ENCODE peak calls at places on chromosome 1, in nine cellular contexts. One of them, this sample, is unnamed.

GRCh38 chr1:233496940-233497456 is 116.9 kb upstream of the KCNK1 start:
- DNase-seq in cardiac fibroblast: no peak
- DNase-seq in A549: no peak
- DNase-seq in IMR-90: no peak
- DNase-seq in AG09309: no peak
- DNase-seq in cardiac muscle cell: no peak
- DNase-seq in HFF-Myc: no peak
- DNase-seq in fibroblast of lung: no peak
- DNase-seq in osteoblast: no peak
- DNase-seq in this sample: no peak

GRCh38 chr1:156656779-156657160 is 14.9 kb downstream of the BCAN start:
- DNase-seq in cardiac muscle cell: no peak
- DNase-seq in A549: no peak
- DNase-seq in cardiac fibroblast: no peak
- DNase-seq in osteoblast: no peak
- DNase-seq in AG09309: no peak
- DNase-seq in IMR-90: no peak
- DNase-seq in fibroblast of lung: no peak
- DNase-seq in HFF-Myc: no peak
- DNase-seq in this sample: no peak

GRCh38 chr1:82565546-82565945 is 764.8 kb downstream of the ADGRL2 start:
- DNase-seq in cardiac muscle cell: peak; percentile 3
- DNase-seq in AG09309: peak; percentile 31
- DNase-seq in fibroblast of lung: peak; percentile 92
- DNase-seq in HFF-Myc: peak; percentile 1
- DNase-seq in osteoblast: peak; percentile 62
- DNase-seq in IMR-90: peak; percentile 1
- DNase-seq in A549: no peak
- DNase-seq in cardiac fibroblast: peak; percentile 75
- DNase-seq in this sample: peak; percentile 93

GRCh38 chr1:16981269-16981849 is 939 bp upstream of the MFAP2 start:
- DNase-seq in cardiac fibroblast: peak; percentile 96
- DNase-seq in cardiac muscle cell: no peak
- DNase-seq in IMR-90: peak; percentile 92
- DNase-seq in fibroblast of lung: peak; percentile 96
- DNase-seq in HFF-Myc: no peak
- DNase-seq in A549: no peak
- DNase-seq in AG09309: peak; percentile 78
- DNase-seq in osteoblast: peak; percentile 100
- DNase-seq in this sample: peak; percentile 70

GRCh38 chr1:215911406-215911968 is 344.4 kb downstream of the KCTD3 start:
- DNase-seq in IMR-90: peak; percentile 52
- DNase-seq in osteoblast: no peak
- DNase-seq in AG09309: no peak
- DNase-seq in cardiac fibroblast: peak; percentile 29
- DNase-seq in fibroblast of lung: peak; percentile 23
- DNase-seq in cardiac muscle cell: no peak
- DNase-seq in A549: peak; percentile 2
- DNase-seq in HFF-Myc: no peak
- DNase-seq in this sample: peak; percentile 42

GRCh38 chr1:205842177-205842576 is 7.8 kb downstream of the PM20D1 start:
- DNase-seq in HFF-Myc: no peak
- DNase-seq in AG09309: no peak
- DNase-seq in A549: no peak
- DNase-seq in fibroblast of lung: no peak
- DNase-seq in osteoblast: no peak
- DNase-seq in cardiac fibroblast: no peak
- DNase-seq in IMR-90: no peak
- DNase-seq in cardiac muscle cell: peak; percentile 60
- DNase-seq in this sample: no peak

GRCh38 chr1:190436615-190437014 is 41.0 kb downstream of the BRINP3 start:
- DNase-seq in osteoblast: no peak
- DNase-seq in A549: peak; percentile 57
- DNase-seq in cardiac fibroblast: peak; percentile 16
- DNase-seq in IMR-90: peak; percentile 63
- DNase-seq in AG09309: no peak
- DNase-seq in HFF-Myc: peak; percentile 9
- DNase-seq in cardiac muscle cell: no peak
- DNase-seq in fibroblast of lung: peak; percentile 36
- DNase-seq in this sample: peak; percentile 72

GRCh38 chr1:79744746-79745145 is 738.2 kb upstream of the ADGRL4 start:
- DNase-seq in AG09309: no peak
- DNase-seq in cardiac fibroblast: no peak
- DNase-seq in IMR-90: no peak
- DNase-seq in fibroblast of lung: no peak
- DNase-seq in osteoblast: no peak
- DNase-seq in cardiac muscle cell: no peak
- DNase-seq in A549: no peak
- DNase-seq in HFF-Myc: no peak
- DNase-seq in this sample: no peak

GRCh38 chr1:2047749-2048729 is 2.2 kb upstream of the PRKCZ start:
- DNase-seq in A549: no peak
- DNase-seq in fibroblast of lung: no peak
- DNase-seq in AG09309: no peak
- DNase-seq in HFF-Myc: no peak
- DNase-seq in cardiac muscle cell: no peak
- DNase-seq in IMR-90: no peak
- DNase-seq in osteoblast: no peak
- DNase-seq in cardiac fibroblast: no peak
- DNase-seq in this sample: no peak
- TF ChIP-seq CTCF in A549: no peak
- TF ChIP-seq CTCF in fibroblast of lung: no peak
- TF ChIP-seq CTCF in AG09309: no peak
- TF ChIP-seq CTCF in HFF-Myc: no peak
- TF ChIP-seq CTCF in cardiac muscle cell: no peak
- TF ChIP-seq CTCF in IMR-90: no peak
- TF ChIP-seq CTCF in osteoblast: no peak
- TF ChIP-seq CTCF in cardiac fibroblast: no peak
- TF ChIP-seq CTCF in this sample: no peak

DNA sequence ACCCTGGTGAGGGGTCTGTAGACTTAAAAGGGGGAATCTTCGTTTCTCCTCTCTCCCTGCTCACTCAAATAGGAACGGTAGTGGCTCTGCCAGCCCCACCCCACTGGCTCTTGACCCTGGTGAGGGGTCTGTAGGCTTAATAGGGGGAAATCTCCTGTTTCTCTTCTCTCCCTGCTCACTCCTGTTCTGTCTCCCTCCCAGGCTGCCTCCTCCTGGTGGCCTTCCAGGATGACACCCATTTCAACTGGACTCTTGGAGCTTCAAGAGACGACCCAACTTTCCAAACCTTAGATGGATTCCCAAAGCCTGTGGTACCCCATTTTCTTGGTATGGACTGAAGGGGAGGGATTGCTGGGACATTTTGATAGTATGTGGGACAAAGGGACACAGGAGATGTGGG is 1.4 kb upstream of the EPHB2 start:
- DNase-seq in cardiac fibroblast: peak; percentile 10
- DNase-seq in HFF-Myc: no peak
- DNase-seq in AG09309: no peak
- DNase-seq in IMR-90: no peak
- DNase-seq in A549: peak; percentile 30
- DNase-seq in osteoblast: no peak
- DNase-seq in cardiac muscle cell: no peak
- DNase-seq in fibroblast of lung: no peak
- DNase-seq in this sample: no peak
- TF ChIP-seq CTCF in cardiac fibroblast: peak; percentile 21
- TF ChIP-seq CTCF in HFF-Myc: peak; percentile 54
- TF ChIP-seq CTCF in AG09309: peak; percentile 23
- TF ChIP-seq CTCF in IMR-90: peak; percentile 38
- TF ChIP-seq CTCF in A549: peak; percentile 17
- TF ChIP-seq CTCF in osteoblast: peak; percentile 27
- TF ChIP-seq CTCF in cardiac muscle cell: peak; percentile 28
- TF ChIP-seq CTCF in fibroblast of lung: peak; percentile 45
- TF ChIP-seq CTCF in this sample: peak; percentile 17

GRCh38 chr1:228463559-228464455 is 23.4 kb upstream of the RNF187 start:
- DNase-seq in osteoblast: no peak
- DNase-seq in cardiac fibroblast: peak; percentile 20
- DNase-seq in fibroblast of lung: no peak
- DNase-seq in cardiac muscle cell: no peak
- DNase-seq in AG09309: no peak
- DNase-seq in IMR-90: peak; percentile 4
- DNase-seq in A549: peak; percentile 83
- DNase-seq in HFF-Myc: no peak
- DNase-seq in this sample: peak; percentile 29
- TF ChIP-seq CTCF in osteoblast: no peak
- TF ChIP-seq CTCF in cardiac fibroblast: peak; percentile 1
- TF ChIP-seq CTCF in fibroblast of lung: no peak
- TF ChIP-seq CTCF in cardiac muscle cell: peak; percentile 15
- TF ChIP-seq CTCF in AG09309: no peak
- TF ChIP-seq CTCF in IMR-90: no peak
- TF ChIP-seq CTCF in A549: peak; percentile 18
- TF ChIP-seq CTCF in HFF-Myc: peak; percentile 5
- TF ChIP-seq CTCF in this sample: no peak

DNA sequence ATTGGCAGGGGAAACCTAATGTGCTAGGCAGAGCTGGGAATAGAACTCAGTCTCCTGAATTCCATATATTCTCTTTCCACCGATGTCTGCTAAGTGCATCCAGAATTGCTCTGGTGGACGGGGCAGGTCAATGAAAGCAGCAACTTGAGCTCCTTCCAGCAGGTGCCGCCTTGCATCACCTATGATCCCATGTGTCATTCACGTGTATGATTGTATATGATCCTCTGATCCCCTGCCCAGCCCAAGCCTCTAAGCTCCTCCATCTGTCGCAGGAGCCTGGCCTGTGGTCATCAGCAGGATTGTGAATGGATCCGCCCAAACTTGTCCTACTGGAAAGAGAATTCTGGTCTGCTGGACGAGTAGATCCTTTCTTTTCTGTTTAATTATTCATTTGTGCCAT is 13.1 kb downstream of the ACTA1 start:
- DNase-seq in cardiac fibroblast: no peak
- DNase-seq in IMR-90: no peak
- DNase-seq in fibroblast of lung: no peak
- DNase-seq in HFF-Myc: no peak
- DNase-seq in osteoblast: no peak
- DNase-seq in AG09309: no peak
- DNase-seq in A549: peak; percentile 34
- DNase-seq in cardiac muscle cell: no peak
- DNase-seq in this sample: peak; percentile 64
- TF ChIP-seq CTCF in cardiac fibroblast: no peak
- TF ChIP-seq CTCF in IMR-90: no peak
- TF ChIP-seq CTCF in fibroblast of lung: no peak
- TF ChIP-seq CTCF in HFF-Myc: no peak
- TF ChIP-seq CTCF in osteoblast: no peak
- TF ChIP-seq CTCF in AG09309: no peak
- TF ChIP-seq CTCF in A549: no peak
- TF ChIP-seq CTCF in cardiac muscle cell: no peak
- TF ChIP-seq CTCF in this sample: peak; percentile 16

GRCh38 chr1:209589863-209590262 is 6.3 kb downstream of the CAMK1G start:
- DNase-seq in A549: no peak
- DNase-seq in osteoblast: no peak
- DNase-seq in cardiac muscle cell: no peak
- DNase-seq in cardiac fibroblast: no peak
- DNase-seq in fibroblast of lung: no peak
- DNase-seq in HFF-Myc: no peak
- DNase-seq in IMR-90: no peak
- DNase-seq in AG09309: no peak
- DNase-seq in this sample: no peak
- TF ChIP-seq CTCF in A549: no peak
- TF ChIP-seq CTCF in osteoblast: no peak
- TF ChIP-seq CTCF in cardiac muscle cell: no peak
- TF ChIP-seq CTCF in cardiac fibroblast: no peak
- TF ChIP-seq CTCF in fibroblast of lung: no peak
- TF ChIP-seq CTCF in HFF-Myc: no peak
- TF ChIP-seq CTCF in IMR-90: no peak
- TF ChIP-seq CTCF in AG09309: no peak
- TF ChIP-seq CTCF in this sample: no peak

GRCh38 chr1:203148127-203148526 is 20.6 kb downstream of the ADORA1 start:
- DNase-seq in A549: no peak
- DNase-seq in fibroblast of lung: no peak
- DNase-seq in cardiac fibroblast: no peak
- DNase-seq in osteoblast: peak; percentile 41
- DNase-seq in HFF-Myc: no peak
- DNase-seq in cardiac muscle cell: no peak
- DNase-seq in IMR-90: no peak
- DNase-seq in AG09309: no peak
- DNase-seq in this sample: peak; percentile 68
- TF ChIP-seq CTCF in A549: peak; percentile 5
- TF ChIP-seq CTCF in fibroblast of lung: peak; percentile 28
- TF ChIP-seq CTCF in cardiac fibroblast: peak; percentile 23
- TF ChIP-seq CTCF in osteoblast: peak; percentile 33
- TF ChIP-seq CTCF in HFF-Myc: peak; percentile 26
- TF ChIP-seq CTCF in cardiac muscle cell: peak; percentile 21
- TF ChIP-seq CTCF in IMR-90: peak; percentile 13
- TF ChIP-seq CTCF in AG09309: peak; percentile 29
- TF ChIP-seq CTCF in this sample: peak; percentile 70